ENCODE peak calls at places on chromosomes 5 and 9, in ten cellular contexts. U, Y, I, F, V, W, K, L, G and H are unnamed samples.

GRCh38 chr9:83281306-83282255 is 218.6 kb upstream of the RASEF start:
- DNase-seq in U (peak), Y (no peak), I (peak), F (peak), V (no peak), W (no peak), K (peak), L (no peak), G (no peak), H (no peak)

GRCh38 chr5:14292766-14293165 is 149.6 kb downstream of the TRIO start:
- DNase-seq in U (no peak), Y (no peak), I (no peak), F (no peak), V (no peak), W (no peak), K (no peak), L (no peak), G (no peak), H (no peak)

GRCh38 chr9:120781236-120781635 is 12.0 kb downstream of the FBXW2 start:
- DNase-seq in U (no peak), Y (no peak), I (no peak), F (no peak), V (no peak), W (no peak), K (no peak), L (no peak), G (no peak), H (no peak)

GRCh38 chr5:95164869-95165268 is 120.0 kb downstream of the MCTP1 start:
- DNase-seq in U (no peak), Y (no peak), I (no peak), F (no peak), V (no peak), W (no peak), K (no peak), L (no peak), G (no peak), H (no peak)

GRCh38 chr5:103458497-103459040 is 104.0 kb downstream of the NUDT12 start:
- DNase-seq in U (no peak), Y (no peak), I (no peak), F (no peak), V (no peak), W (no peak), K (no peak), L (no peak), G (no peak), H (no peak)

GRCh38 chr9:131999692-132000551 is 79.7 kb downstream of the MED27 start:
- DNase-seq in U (peak), Y (no peak), I (no peak), F (no peak), V (no peak), W (no peak), K (no peak), L (no peak), G (no peak), H (no peak)

GRCh38 chr9:36149197-36149596 is 12.7 kb downstream of the GLIPR2 start:
- DNase-seq in U (peak), Y (no peak), I (no peak), F (no peak), V (no peak), W (no peak), K (no peak), L (no peak), G (no peak), H (no peak)

GRCh38 chr5:137516251-137516797 is 17.2 kb upstream of the SPOCK1 start:
- DNase-seq in U (no peak), Y (no peak), I (no peak), F (peak), V (no peak), W (no peak), K (no peak), L (no peak), G (no peak), H (no peak)

GRCh38 chr5:62142351-62142750 is 163.7 kb upstream of the KIF2A start:
- DNase-seq in U (no peak), Y (no peak), I (no peak), F (no peak), V (no peak), W (no peak), K (no peak), L (no peak), G (no peak), H (no peak)

GRCh38 chr5:135916638-135917263 is 21.1 kb upstream of the IL9 start:
- DNase-seq in U (no peak), Y (no peak), I (no peak), F (no peak), V (no peak), W (no peak), K (no peak), L (no peak), G (no peak), H (no peak)

GRCh38 chr5:116237917-116238502 is 153.2 kb downstream of the COMMD10 start:
- DNase-seq in U (no peak), Y (no peak), I (no peak), F (no peak), V (no peak), W (no peak), K (no peak), L (no peak), G (no peak), H (no peak)

GRCh38 chr5:156677963-156678362 is 172.1 kb upstream of the PPP1R2B start:
- DNase-seq in U (no peak), Y (no peak), I (no peak), F (no peak), V (no peak), W (no peak), K (no peak), L (no peak), G (no peak), H (no peak)

GRCh38 chr5:33766023-33766422 is 125.8 kb downstream of the ADAMTS12 start:
- DNase-seq in U (no peak), Y (no peak), I (no peak), F (no peak), V (no peak), W (no peak), K (no peak), L (no peak), G (no peak), H (no peak)

GRCh38 chr5:23977996-23978395 is 470.6 kb downstream of the PRDM9 start:
- DNase-seq in U (peak), Y (no peak), I (no peak), F (peak), V (no peak), W (no peak), K (no peak), L (peak), G (no peak), H (no peak)

GRCh38 chr5:33118761-33119415 is 321.9 kb upstream of the TARS1 start:
- DNase-seq in U (peak), Y (no peak), I (no peak), F (no peak), V (no peak), W (no peak), K (no peak), L (no peak), G (no peak), H (no peak)

GRCh38 chr9:20618361-20618799 is 3.9 kb downstream of the MLLT3 start:
- DNase-seq in U (peak), Y (no peak), I (no peak), F (peak), V (no peak), W (no peak), K (no peak), L (peak), G (no peak), H (no peak)